ENCODE peak calls at places on chromosome 20, in six cellular contexts. N, V, S, X, Z and J are unnamed samples.

GRCh38 chr20:3854462-3854870 is 7.8 kb downstream of the MAVS start:
- DNase-seq in N (peak; percentile 39), V (peak; percentile 70), S (no peak), X (no peak), Z (no peak), J (no peak)

GRCh38 chr20:58651823-58652605 is 931 bp downstream of the STX16 start:
- DNase-seq in N (peak; percentile 48), V (peak; percentile 54), S (peak; percentile 82), X (peak; percentile 91), Z (peak; percentile 61), J (peak; percentile 74)

GRCh38 chr20:44800398-44801046 is 9.8 kb downstream of the RIMS4 start:
- DNase-seq in N (no peak), V (peak; percentile 25), S (peak; percentile 27), X (peak; percentile 38), Z (no peak), J (no peak)

GRCh38 chr20:59958626-59959025 is 403 bp downstream of the CDH26 start:
- DNase-seq in N (no peak), V (no peak), S (no peak), X (no peak), Z (no peak), J (no peak)

GRCh38 chr20:57397004-57397692 is 6.0 kb downstream of the RBM38 start:
- DNase-seq in N (no peak), V (no peak), S (no peak), X (peak; percentile 38), Z (no peak), J (no peak)

GRCh38 chr20:1478566-1478965 is 11.9 kb upstream of the NSFL1C start:
- DNase-seq in N (peak; percentile 42), V (no peak), S (no peak), X (no peak), Z (no peak), J (peak; percentile 42)

GRCh38 chr20:12354725-12355124 is 437.0 kb downstream of the BTBD3 start:
- DNase-seq in N (no peak), V (no peak), S (no peak), X (no peak), Z (no peak), J (no peak)

GRCh38 chr20:3160418-3160817 is 753 bp upstream of the FASTKD5 start:
- DNase-seq in N (no peak), V (no peak), S (no peak), X (no peak), Z (no peak), J (no peak)

GRCh38 chr20:828987-829386 is 4.5 kb upstream of the FAM110A start:
- DNase-seq in N (no peak), V (no peak), S (peak; percentile 89), X (no peak), Z (no peak), J (no peak)

GRCh38 chr20:60206259-60206658 is 248.0 kb downstream of the CDH26 start:
- DNase-seq in N (peak; percentile 27), V (peak; percentile 31), S (peak; percentile 21), X (peak; percentile 68), Z (no peak), J (no peak)

GRCh38 chr20:38873050-38873581 is 53.1 kb upstream of the FAM83D start:
- DNase-seq in N (no peak), V (no peak), S (no peak), X (no peak), Z (peak; percentile 91), J (no peak)

GRCh38 chr20:53580376-53581111 is 13.1 kb downstream of the ZNF217 start:
- DNase-seq in N (no peak), V (no peak), S (no peak), X (no peak), Z (no peak), J (no peak)

GRCh38 chr20:54152227-54153040 is 21.4 kb downstream of the CYP24A1 start:
- DNase-seq in N (peak; percentile 88), V (no peak), S (no peak), X (no peak), Z (no peak), J (no peak)

GRCh38 chr20:16459019-16459700 is 114.1 kb downstream of the KIF16B start:
- DNase-seq in N (peak; percentile 42), V (no peak), S (peak; percentile 29), X (no peak), Z (no peak), J (peak; percentile 29)

GRCh38 chr20:6212903-6213302 is 90.1 kb upstream of the FERMT1 start:
- DNase-seq in N (no peak), V (no peak), S (peak; percentile 52), X (no peak), Z (no peak), J (no peak)

GRCh38 chr20:52473171-52473570 is 281.6 kb upstream of the ZFP64 start:
- DNase-seq in N (no peak), V (no peak), S (no peak), X (no peak), Z (no peak), J (no peak)

GRCh38 chr20:11247059-11247630 is 573.3 kb upstream of the JAG1 start:
- DNase-seq in N (no peak), V (no peak), S (no peak), X (no peak), Z (no peak), J (no peak)

GRCh38 chr20:21684671-21685070 is 20.8 kb upstream of the PAX1 start:
- DNase-seq in N (no peak), V (no peak), S (no peak), X (no peak), Z (no peak), J (no peak)

DNA sequence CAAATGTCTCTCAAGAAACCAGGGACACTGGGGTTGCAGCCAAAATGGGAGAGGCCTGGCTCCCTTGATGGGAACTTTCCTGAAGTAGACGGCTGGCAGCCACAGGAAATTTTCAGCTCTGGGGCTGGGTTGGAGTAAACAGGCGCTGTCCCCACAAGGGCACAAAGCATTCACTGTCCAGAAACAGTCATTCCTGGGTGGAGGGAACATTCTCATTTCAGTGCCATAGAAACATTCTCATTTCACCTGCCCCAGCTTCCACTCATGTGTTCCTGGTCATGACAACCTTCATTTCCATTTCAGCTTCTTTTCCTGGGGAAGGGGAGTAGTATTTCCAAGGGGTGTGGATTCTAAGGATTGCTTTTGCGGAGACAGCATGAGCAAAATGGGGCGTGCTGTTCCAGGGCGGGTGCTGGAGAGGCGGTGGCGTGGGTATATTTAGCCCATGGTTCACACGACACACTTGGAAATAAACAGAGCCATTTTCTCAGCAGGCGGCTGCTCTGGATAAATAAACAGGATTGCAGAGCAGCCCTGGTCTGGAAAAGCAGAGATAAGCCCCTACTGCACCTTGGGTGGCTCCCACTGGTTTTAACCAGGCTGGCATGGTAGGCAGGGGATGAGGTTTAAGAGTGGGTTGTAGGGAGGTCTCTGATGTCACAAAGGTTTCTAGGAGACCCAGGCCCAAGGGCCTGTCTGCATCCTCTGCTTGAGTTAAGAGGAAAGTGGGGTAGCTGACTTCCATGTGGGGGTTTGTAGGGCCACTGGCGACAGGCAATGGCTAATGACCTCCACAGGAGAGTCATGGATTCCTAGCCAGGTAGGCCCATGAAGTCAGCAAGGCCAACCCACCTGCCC is 32.9 kb downstream of the COX4I2 start:
- DNase-seq in N (no peak), V (no peak), S (peak; percentile 77), X (no peak), Z (no peak), J (no peak)
- TF ChIP-seq MYC in N (no peak), V (no peak), S (no peak), X (no peak), Z (no peak), J (no peak)

GRCh38 chr20:61608275-61609085 is 356.4 kb downstream of the CDH4 start:
- DNase-seq in N (peak; percentile 22), V (peak; percentile 43), S (peak; percentile 46), X (peak; percentile 42), Z (no peak), J (no peak)

GRCh38 chr20:61605862-61606557 is 353.9 kb downstream of the CDH4 start:
- DNase-seq in N (no peak), V (no peak), S (no peak), X (no peak), Z (no peak), J (no peak)

GRCh38 chr20:61603715-61604114 is 351.7 kb downstream of the CDH4 start:
- DNase-seq in N (no peak), V (no peak), S (no peak), X (no peak), Z (no peak), J (no peak)

GRCh38 chr20:61604494-61604893 is 352.4 kb downstream of the CDH4 start:
- DNase-seq in N (no peak), V (no peak), S (no peak), X (no peak), Z (no peak), J (no peak)

DNA sequence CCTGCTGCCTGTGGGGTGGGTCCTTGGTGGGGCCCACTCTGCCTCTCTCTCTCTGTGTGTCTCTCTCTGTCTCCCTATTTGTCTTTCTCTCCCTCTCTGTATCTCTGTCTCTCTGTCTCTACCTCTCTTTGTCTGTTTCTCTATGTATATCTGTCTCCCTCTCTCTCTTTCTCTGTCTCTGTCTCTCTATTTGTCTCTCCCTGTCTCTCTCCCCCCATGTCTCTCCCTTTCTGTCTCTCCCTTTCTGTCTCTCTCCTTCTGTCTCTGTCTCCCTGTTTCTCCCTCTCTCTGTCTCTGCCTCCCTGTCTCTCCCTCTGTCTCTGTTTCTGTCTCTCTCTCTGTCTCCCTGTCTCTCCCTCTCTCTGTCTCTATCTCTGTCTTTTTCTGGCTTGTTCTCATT is 353.2 kb downstream of the CDH4 start:
- DNase-seq in N (no peak), V (no peak), S (no peak), X (no peak), Z (no peak), J (no peak)
- TF ChIP-seq MYC in N (no peak), V (no peak), S (no peak), X (no peak), Z (no peak), J (no peak)

GRCh38 chr20:50340586-50340985 is 150.0 kb downstream of the CEBPB start:
- DNase-seq in N (no peak), V (no peak), S (no peak), X (no peak), Z (no peak), J (no peak)

GRCh38 chr20:50337521-50338466 is 147.2 kb downstream of the CEBPB start:
- DNase-seq in N (no peak), V (no peak), S (no peak), X (no peak), Z (no peak), J (no peak)

GRCh38 chr20:50338479-50339195 is 148.0 kb downstream of the CEBPB start:
- DNase-seq in N (no peak), V (peak; percentile 49), S (peak; percentile 64), X (peak; percentile 89), Z (peak; percentile 92), J (no peak)

GRCh38 chr20:50341050-50341449 is 150.4 kb downstream of the CEBPB start:
- DNase-seq in N (no peak), V (no peak), S (no peak), X (no peak), Z (no peak), J (no peak)

GRCh38 chr20:50339196-50339901 is 148.7 kb downstream of the CEBPB start:
- DNase-seq in N (no peak), V (no peak), S (no peak), X (no peak), Z (no peak), J (no peak)
- TF ChIP-seq MYC in N (no peak), V (no peak), S (no peak), X (no peak), Z (no peak), J (no peak)

DNA sequence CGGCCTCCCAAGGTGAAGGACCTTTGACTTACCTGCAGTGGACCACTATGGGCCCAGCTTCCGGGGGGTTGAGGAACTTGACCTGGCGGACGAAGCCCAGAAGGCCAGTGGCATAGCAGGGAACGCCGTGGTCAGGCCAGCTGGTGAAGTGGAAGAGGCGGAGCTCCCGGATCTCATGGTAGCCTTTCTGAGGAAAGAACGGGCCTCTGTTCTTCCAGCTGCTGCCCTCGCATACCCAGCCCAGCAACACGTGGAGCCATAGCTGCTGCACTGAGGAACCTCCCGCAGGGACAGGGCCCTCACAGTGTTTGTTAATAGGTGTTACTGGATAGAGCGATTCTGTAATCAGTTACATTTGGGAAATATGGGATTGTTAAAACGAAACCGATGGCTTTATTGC is 492.1 kb upstream of the CHD6 start:
- DNase-seq in N (no peak), V (no peak), S (no peak), X (no peak), Z (no peak), J (no peak)
- TF ChIP-seq MYC in N (no peak), V (no peak), S (no peak), X (no peak), Z (no peak), J (no peak)